ENCODE peak calls at places on chromosomes 1 and 21, in five cellular contexts. N is HepG2, T is upper lobe of left lung, M is K562, W is Panc1. L is an unnamed sample.

GRCh38 chr21:33063907-33064622 is 5.9 kb upstream of the OLIG1 start:
- ATAC-seq in W (no peak), M (peak; percentile 30), T (no peak), N (peak; percentile 43), L (no peak)

GRCh38 chr21:44510508-44511218 is 29.3 kb downstream of the KRTAP10-1 start:
- ATAC-seq in N (peak; percentile 47), W (peak; percentile 79), T (peak; percentile 62), M (peak; percentile 95), L (peak; percentile 27)

GRCh38 chr1:66084442-66084841 is 291.7 kb downstream of the PDE4B start:
- ATAC-seq in T (no peak), W (no peak), N (no peak), M (no peak), L (no peak)

GRCh38 chr21:40976198-40977114 is 129.5 kb upstream of the DSCAM start:
- ATAC-seq in N (no peak), M (no peak), T (peak; percentile 36), W (no peak), L (no peak)

GRCh38 chr21:45074818-45075605 is 632 bp downstream of the ADARB1 start:
- ATAC-seq in T (peak; percentile 28), N (peak; percentile 50), M (peak; percentile 70), W (peak; percentile 59), L (peak; percentile 2)

GRCh38 chr21:14600569-14601308 is 54.6 kb upstream of the SAMSN1 start:
- ATAC-seq in N (no peak), W (no peak), T (no peak), M (peak; percentile 61), L (no peak)

GRCh38 chr21:24693779-24694178 is 913.5 kb downstream of the MRPL39 start:
- ATAC-seq in W (no peak), N (no peak), M (no peak), T (no peak), L (no peak)

GRCh38 chr1:246005067-246005466 is 502.0 kb downstream of the SMYD3 start:
- ATAC-seq in N (no peak), M (no peak), W (no peak), T (peak; percentile 75), L (peak; percentile 56)

GRCh38 chr1:13764933-13765332 is 64.9 kb downstream of the PRDM2 start:
- ATAC-seq in M (peak; percentile 76), T (no peak), N (no peak), W (no peak), L (no peak)

GRCh38 chr1:219312967-219313366 is 139.3 kb downstream of the LYPLAL1 start:
- ATAC-seq in W (no peak), T (peak; percentile 94), M (no peak), N (no peak), L (no peak)

GRCh38 chr1:58575831-58576726 is 973 bp downstream of the TACSTD2 start:
- ATAC-seq in T (peak; percentile 49), M (no peak), N (no peak), W (peak; percentile 54), L (peak; percentile 2)

GRCh38 chr1:6447016-6447817 is 18.8 kb downstream of the TNFRSF25 start:
- ATAC-seq in N (peak; percentile 37), W (no peak), T (no peak), M (peak; percentile 4), L (no peak)

GRCh38 chr1:20483833-20484525 is 2.0 kb downstream of the CAMK2N1 start:
- ATAC-seq in M (no peak), T (peak; percentile 16), W (peak; percentile 67), N (peak; percentile 1), L (no peak)

GRCh38 chr1:171472183-171472647 is 13.1 kb upstream of the PRRC2C start:
- ATAC-seq in M (peak; percentile 38), W (no peak), N (no peak), T (no peak), L (no peak)

GRCh38 chr1:205927247-205927646 is 16.0 kb downstream of the SLC26A9 start:
- ATAC-seq in T (no peak), N (no peak), M (no peak), W (no peak), L (no peak)

GRCh38 chr1:64517640-64518039 is 47.7 kb downstream of the CACHD1 start:
- ATAC-seq in W (no peak), M (no peak), N (no peak), T (no peak), L (no peak)

GRCh38 chr1:39422604-39423003 is 68.8 kb upstream of the BMP8A start:
- ATAC-seq in W (peak; percentile 57), M (peak; percentile 36), T (no peak), N (no peak), L (no peak)

GRCh38 chr1:184425449-184426277 is 38.8 kb downstream of the C1orf21 start:
- ATAC-seq in T (peak; percentile 23), N (no peak), M (no peak), W (no peak), L (no peak)

GRCh38 chr1:42848823-42849537 is 2.6 kb downstream of the ZNF691 start:
- ATAC-seq in N (no peak), M (no peak), T (no peak), W (no peak), L (no peak)

DNA sequence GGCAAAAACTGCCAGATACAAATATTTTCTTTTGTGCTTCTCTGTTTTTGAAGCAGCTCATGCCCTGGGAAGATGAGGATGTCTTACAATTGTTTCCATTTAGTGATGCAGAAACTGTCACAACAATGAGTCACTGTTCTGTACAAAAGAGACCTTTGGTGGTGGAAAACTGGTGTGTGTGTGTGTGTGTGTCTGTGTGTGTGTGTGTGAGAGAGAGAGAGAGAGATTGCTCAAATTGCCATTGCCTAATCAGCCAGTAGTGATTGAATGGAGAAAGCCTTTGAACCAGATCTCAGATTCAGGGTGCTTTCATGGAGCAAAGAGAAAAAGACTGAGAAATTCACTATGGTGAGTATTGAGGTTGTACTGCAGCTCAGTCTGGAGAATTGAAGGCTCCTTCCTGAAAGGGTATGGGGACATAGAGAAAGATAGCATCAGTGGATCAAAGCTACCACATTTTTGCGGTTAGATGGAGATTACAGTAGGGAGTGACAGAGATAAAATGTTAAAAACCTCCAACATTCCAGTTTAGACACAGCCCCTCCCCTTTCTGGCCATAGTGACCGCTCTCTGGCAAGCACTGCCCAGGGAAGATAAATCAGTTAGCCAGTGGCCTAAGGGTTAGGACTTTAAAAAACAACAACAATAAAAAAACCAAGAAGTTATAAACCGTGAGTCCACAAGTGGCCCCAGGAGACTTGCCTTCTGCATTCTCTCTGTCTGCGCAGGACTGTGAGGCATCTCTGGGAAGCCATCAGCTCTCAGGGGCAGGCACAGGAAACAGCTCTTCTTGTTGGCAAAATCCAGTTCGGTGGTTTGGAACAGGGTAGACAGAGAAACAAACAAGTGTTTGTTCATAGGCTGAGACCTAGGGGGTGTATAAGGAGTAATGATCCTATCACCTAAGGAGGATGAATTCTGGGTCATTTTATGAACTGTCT is 406.5 kb downstream of the DUSP10 start:
- ATAC-seq in W (peak; percentile 58), N (peak; percentile 47), T (peak; percentile 78), M (no peak), L (peak; percentile 79)
- TF ChIP-seq POLR2AphosphoS5 in W (no peak), N (no peak), T (no peak), M (no peak), L (peak; percentile 33)

GRCh38 chr1:98327151-98327918 is 334.2 kb upstream of the SNX7 start:
- ATAC-seq in W (no peak), N (no peak), T (peak; percentile 4), M (no peak), L (no peak)
- H3K4me1 ChIP-seq in W (no peaks in the 10 kb centered on the region), N (no peaks in the 10 kb centered on the region), T (peaks cover 21% of the 10 kb centered on the region), M (no peaks in the 10 kb centered on the region), L (peaks cover 25% of the 10 kb centered on the region)

GRCh38 chr1:78210167-78210566 is 164.4 kb downstream of the GIPC2 start:
- ATAC-seq in T (no peak), W (no peak), M (no peak), N (no peak), L (no peak)

GRCh38 chr1:78211483-78212092 is 165.8 kb downstream of the GIPC2 start:
- ATAC-seq in N (peak; percentile 42), W (no peak), M (no peak), T (no peak), L (no peak)

GRCh38 chr1:78214334-78214733 is 168.6 kb downstream of the GIPC2 start:
- ATAC-seq in W (no peak), N (no peak), T (no peak), M (no peak), L (no peak)
- TF ChIP-seq POLR2AphosphoS5 in W (no peak), N (no peak), T (no peak), M (no peak), L (no peak)

GRCh38 chr1:169765580-169766331 is 29.0 kb downstream of the METTL18 start:
- ATAC-seq in N (peak; percentile 92), M (no peak), T (no peak), W (no peak), L (no peak)

GRCh38 chr1:169768161-169768560 is 26.5 kb downstream of the METTL18 start:
- ATAC-seq in M (no peak), W (no peak), T (no peak), N (no peak), L (no peak)

GRCh38 chr1:169759038-169759437 is 25.2 kb upstream of the SELE start:
- ATAC-seq in N (no peak), T (no peak), M (no peak), W (no peak), L (no peak)

GRCh38 chr1:169764919-169765318 is 29.8 kb downstream of the METTL18 start:
- ATAC-seq in W (no peak), T (no peak), N (no peak), M (no peak), L (no peak)

GRCh38 chr1:169762699-169763098 is 28.8 kb upstream of the SELE start:
- ATAC-seq in M (no peak), W (no peak), T (no peak), N (no peak), L (no peak)
- H3K4me1 ChIP-seq in M (no peaks in the 10 kb centered on the region), W (no peaks in the 10 kb centered on the region), T (no peaks in the 10 kb centered on the region), N (peaks cover 31% of the 10 kb centered on the region), L (no peaks in the 10 kb centered on the region)